ENCODE peak calls at places on chromosomes 1 and 21, in seven cellular contexts. N is psoas muscle, S is K562, A is body of pancreas, H is Peyer's patch, T is ovary, B is PC-9. E is an unnamed sample.

GRCh38 chr1:229075217-229075616 is 195.7 kb upstream of the RAB4A start:
- DNase-seq in B (no peak), T (no peak), S (no peak), A (no peak), H (no peak), N (no peak), E (no peak)

GRCh38 chr21:44874497-44875331 is 1.2 kb upstream of the PTTG1IP start:
- DNase-seq in A (peak; percentile 66), S (no peak), T (peak; percentile 70), H (peak; percentile 76), N (peak; percentile 75), B (no peak), E (peak; percentile 84)

GRCh38 chr1:37926061-37926924 is 20.6 kb downstream of the INPP5B start:
- DNase-seq in B (no peak), H (no peak), N (no peak), A (no peak), S (no peak), T (no peak), E (peak; percentile 50)

GRCh38 chr1:198304431-198304830 is 147.6 kb downstream of the NEK7 start:
- DNase-seq in N (no peak), S (no peak), B (no peak), A (no peak), H (no peak), T (no peak), E (no peak)

GRCh38 chr21:37915516-37915915 is 741 bp downstream of the KCNJ6 start:
- DNase-seq in B (no peak), N (no peak), H (no peak), S (no peak), T (no peak), A (no peak), E (no peak)

GRCh38 chr1:207711285-207711684 is 40.6 kb upstream of the CD46 start:
- DNase-seq in A (peak; percentile 50), B (peak; percentile 7), T (no peak), N (no peak), H (no peak), S (peak; percentile 63), E (no peak)

GRCh38 chr1:97270508-97271307 is 549.1 kb downstream of the PTBP2 start:
- DNase-seq in N (no peak), H (no peak), A (no peak), S (no peak), T (no peak), B (no peak), E (no peak)

GRCh38 chr1:96660503-96660902 is 61.1 kb upstream of the PTBP2 start:
- DNase-seq in T (no peak), H (no peak), N (no peak), B (no peak), S (no peak), A (no peak), E (no peak)

GRCh38 chr1:154445040-154445472 is 39.9 kb downstream of the IL6R start:
- DNase-seq in H (no peak), B (no peak), N (no peak), S (no peak), T (no peak), A (no peak), E (peak; percentile 35)

GRCh38 chr1:218557731-218558130 is 212.6 kb downstream of the TGFB2 start:
- DNase-seq in N (no peak), H (no peak), S (no peak), T (peak; percentile 12), A (peak; percentile 55), B (peak; percentile 13), E (peak; percentile 39)

GRCh38 chr1:118249641-118250040 is 64.6 kb upstream of the SPAG17 start:
- DNase-seq in H (no peak), B (no peak), A (no peak), T (no peak), S (no peak), N (no peak), E (no peak)

GRCh38 chr21:22516230-22516629 is 1518.0 kb downstream of the NCAM2 start:
- DNase-seq in N (no peak), B (no peak), H (no peak), T (no peak), A (no peak), S (no peak), E (no peak)

GRCh38 chr21:14382486-14382834 is 486 bp downstream of the HSPA13 start:
- DNase-seq in H (no peak), A (no peak), T (no peak), N (no peak), S (no peak), B (no peak), E (no peak)

GRCh38 chr1:12776801-12777557 is 3.4 kb downstream of the PRAMEF12 start:
- DNase-seq in H (no peak), T (no peak), N (no peak), A (no peak), B (no peak), S (no peak), E (no peak)

GRCh38 chr1:116161390-116161789 is 50.2 kb downstream of the MAB21L3 start:
- DNase-seq in B (no peak), T (no peak), A (no peak), N (no peak), H (no peak), S (no peak), E (no peak)

GRCh38 chr21:45549670-45550463 is 7.6 kb upstream of the SLC19A1 start:
- DNase-seq in T (no peak), S (no peak), A (no peak), N (no peak), B (no peak), H (peak; percentile 65), E (no peak)

GRCh38 chr1:172397221-172397620 is 23.3 kb upstream of the C1orf105 start:
- DNase-seq in N (no peak), H (no peak), T (no peak), S (no peak), A (no peak), B (no peak), E (no peak)

GRCh38 chr1:36092166-36092797 is 3.6 kb downstream of the ADPRS start:
- DNase-seq in T (no peak), B (no peak), A (no peak), S (no peak), N (no peak), H (peak; percentile 29), E (no peak)

GRCh38 chr1:192445243-192445642 is 128.5 kb downstream of the RGS21 start:
- DNase-seq in S (no peak), H (no peak), T (no peak), B (no peak), N (no peak), A (no peak), E (no peak)

GRCh38 chr1:31891280-31891679 is 46.9 kb downstream of the PTP4A2 start:
- DNase-seq in S (no peak), B (no peak), T (no peak), A (no peak), H (no peak), N (no peak), E (no peak)

GRCh38 chr1:31672988-31673387 is 28.3 kb upstream of the PEF1 start:
- DNase-seq in H (no peak), N (peak; percentile 52), A (no peak), B (no peak), S (no peak), T (no peak), E (peak; percentile 75)

GRCh38 chr1:59013276-59013927 is 229.6 kb upstream of the JUN start:
- DNase-seq in B (no peak), H (peak; percentile 67), N (peak; percentile 49), S (no peak), A (peak; percentile 69), T (peak; percentile 53), E (peak; percentile 78)

GRCh38 chr1:59008599-59009347 is 224.9 kb upstream of the JUN start:
- DNase-seq in T (peak; percentile 31), H (no peak), S (peak; percentile 37), N (peak; percentile 47), A (no peak), B (no peak), E (peak; percentile 29)

GRCh38 chr1:59013928-59014279 is 230.1 kb upstream of the JUN start:
- DNase-seq in T (no peak), B (no peak), S (no peak), N (no peak), A (no peak), H (no peak), E (no peak)

GRCh38 chr1:59012378-59012777 is 228.5 kb upstream of the JUN start:
- DNase-seq in N (no peak), B (no peak), T (no peak), S (no peak), H (no peak), A (no peak), E (no peak)

DNA sequence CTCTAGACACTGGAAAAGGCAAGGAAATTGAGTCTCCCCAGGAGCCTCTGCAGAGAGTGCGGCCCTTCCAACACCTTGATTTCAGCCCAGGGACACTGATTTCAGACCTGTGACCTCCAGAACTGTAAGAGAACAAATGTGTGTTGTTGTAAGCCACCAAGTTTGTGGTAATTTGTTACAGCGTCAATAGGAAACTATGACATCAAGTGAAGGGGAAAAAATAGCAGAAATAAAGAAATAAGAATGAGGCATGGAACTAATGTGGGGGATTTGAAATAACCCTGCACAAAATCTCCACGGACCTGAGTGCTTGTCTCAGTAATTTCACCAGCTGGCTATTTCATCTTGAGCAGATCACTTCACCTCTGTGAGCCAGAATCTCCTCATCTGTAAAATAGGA is 227.8 kb upstream of the JUN start:
- DNase-seq in A (no peak), B (no peak), S (no peak), N (no peak), T (no peak), H (no peak), E (no peak)
- H3K4me1 ChIP-seq in A (peaks cover 24% of the 10 kb centered on the region), B (peaks cover 9% of the 10 kb centered on the region), S (peaks cover 7% of the 10 kb centered on the region), N (peaks cover 33% of the 10 kb centered on the region), T (peaks cover 18% of the 10 kb centered on the region), H (peaks cover 11% of the 10 kb centered on the region), E (peaks cover 6% of the 10 kb centered on the region)

GRCh38 chr1:23020731-23021130 is 1.5 kb downstream of the KDM1A start:
- DNase-seq in S (no peak), B (no peak), T (no peak), A (no peak), H (no peak), N (no peak), E (no peak)
- H3K27ac ChIP-seq in S (peak overlapping the region; percentile 91), B (peak overlapping the region; percentile 88), T (no peak overlapping the region), A (no peak overlapping the region), H (no peak overlapping the region), N (no peak overlapping the region), E (no peak overlapping the region)

GRCh38 chr21:27083144-27083543 is 116.3 kb upstream of the ADAMTS5 start:
- DNase-seq in A (no peak), N (no peak), B (no peak), T (no peak), S (no peak), H (no peak), E (no peak)

GRCh38 chr21:27085387-27085786 is 118.5 kb upstream of the ADAMTS5 start:
- DNase-seq in S (no peak), T (no peak), A (no peak), N (no peak), H (no peak), B (no peak), E (no peak)

GRCh38 chr21:27086630-27087029 is 119.7 kb upstream of the ADAMTS5 start:
- DNase-seq in T (no peak), S (no peak), N (no peak), H (no peak), A (no peak), B (no peak), E (no peak)
- H3K4me1 ChIP-seq in T (no peaks in the 10 kb centered on the region), S (no peaks in the 10 kb centered on the region), N (peaks cover 4% of the 10 kb centered on the region), H (no peaks in the 10 kb centered on the region), A (no peaks in the 10 kb centered on the region), B (no peaks in the 10 kb centered on the region), E (no peaks in the 10 kb centered on the region)

DNA sequence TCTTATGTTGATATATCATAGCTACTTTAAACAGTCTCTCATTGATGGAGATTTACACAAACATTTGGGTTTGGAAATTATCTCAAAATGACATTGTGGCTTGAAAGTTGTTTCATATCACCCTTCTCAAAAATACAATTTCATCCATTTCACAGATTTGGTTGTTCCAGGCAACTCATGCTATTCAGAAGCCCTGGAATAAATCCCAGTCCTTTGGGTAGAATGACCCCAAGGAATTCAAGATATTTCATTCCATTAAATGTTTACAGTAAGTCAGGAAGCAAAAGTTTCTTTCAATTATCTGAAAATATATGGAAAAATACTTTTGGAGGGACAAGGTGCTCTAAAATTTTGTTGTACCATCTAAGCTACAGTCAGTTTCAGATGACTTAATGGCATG is 27.1 kb downstream of the MPZL1 start:
- DNase-seq in H (no peak), S (no peak), T (no peak), B (no peak), A (no peak), N (no peak), E (no peak)
- H3K27ac ChIP-seq in H (no peak overlapping the region), S (peak overlapping the region; percentile 4), T (no peak overlapping the region), B (peak overlapping the region; percentile 22), A (no peak overlapping the region), N (no peak overlapping the region), E (no peak overlapping the region)